ENCODE peak calls at places on chromosomes 2 and 18, in ten cellular contexts. V, P, F, I, W, M, X, L, O and C are unnamed samples.

GRCh38 chr2:161097157-161097556 is 63.1 kb upstream of the TANK start:
- DNase-seq in V (no peak), P (no peak), F (no peak), I (no peak), W (no peak), M (no peak), X (no peak), L (no peak), O (no peak), C (no peak)

GRCh38 chr2:196086517-196087368 is 18.1 kb upstream of the DNAH7 start:
- DNase-seq in V (no peak), P (no peak), F (no peak), I (no peak), W (no peak), M (no peak), X (no peak), L (no peak), O (no peak), C (no peak)

GRCh38 chr18:79574938-79575525 is 104.6 kb upstream of the CTDP1 start:
- DNase-seq in V (no peak), P (no peak), F (no peak), I (no peak), W (peak), M (no peak), X (no peak), L (no peak), O (no peak), C (no peak)

GRCh38 chr2:206783718-206784117 is 18.3 kb downstream of the FASTKD2 start:
- DNase-seq in V (no peak), P (no peak), F (no peak), I (no peak), W (no peak), M (no peak), X (no peak), L (no peak), O (no peak), C (no peak)

GRCh38 chr2:212032536-212033219 is 505.9 kb downstream of the ERBB4 start:
- DNase-seq in V (peak), P (no peak), F (no peak), I (no peak), W (no peak), M (no peak), X (no peak), L (no peak), O (no peak), C (no peak)

GRCh38 chr2:119703526-119703925 is 24.5 kb downstream of the TMEM177 start:
- DNase-seq in V (no peak), P (no peak), F (no peak), I (no peak), W (peak), M (no peak), X (no peak), L (no peak), O (no peak), C (no peak)

GRCh38 chr2:60804473-60804872 is 48.4 kb downstream of the PAPOLG start:
- DNase-seq in V (no peak), P (no peak), F (no peak), I (no peak), W (no peak), M (no peak), X (no peak), L (no peak), O (no peak), C (no peak)

GRCh38 chr2:240391111-240392051 is 44.1 kb upstream of the GPC1 start:
- DNase-seq in V (no peak), P (no peak), F (no peak), I (no peak), W (peak), M (peak), X (no peak), L (no peak), O (no peak), C (no peak)

GRCh38 chr2:46499392-46499785 is 20.0 kb downstream of the TMEM247 start:
- DNase-seq in V (no peak), P (no peak), F (no peak), I (no peak), W (no peak), M (no peak), X (no peak), L (no peak), O (no peak), C (no peak)

GRCh38 chr2:129347486-129348217 is 631.8 kb upstream of the RAB6C start:
- DNase-seq in V (no peak), P (no peak), F (no peak), I (no peak), W (no peak), M (no peak), X (no peak), L (peak), O (no peak), C (no peak)

GRCh38 chr18:60145776-60146175 is 226.8 kb downstream of the MC4R start:
- DNase-seq in V (no peak), P (no peak), F (no peak), I (no peak), W (no peak), M (no peak), X (no peak), L (no peak), O (no peak), C (no peak)

GRCh38 chr2:196279496-196279895 is 108.1 kb upstream of the STK17B start:
- DNase-seq in V (peak), P (no peak), F (no peak), I (no peak), W (no peak), M (no peak), X (no peak), L (no peak), O (no peak), C (no peak)

GRCh38 chr2:182611009-182611408 is 105.0 kb upstream of the DNAJC10 start:
- DNase-seq in V (no peak), P (no peak), F (no peak), I (no peak), W (no peak), M (no peak), X (no peak), L (no peak), O (no peak), C (no peak)

GRCh38 chr18:10482985-10483949 is 28.8 kb downstream of the APCDD1 start:
- DNase-seq in V (no peak), P (no peak), F (no peak), I (no peak), W (no peak), M (peak), X (no peak), L (no peak), O (no peak), C (no peak)

GRCh38 chr2:98473995-98474780 is 29.5 kb downstream of the INPP4A start:
- DNase-seq in V (no peak), P (no peak), F (no peak), I (no peak), W (peak), M (peak), X (no peak), L (no peak), O (no peak), C (no peak)

GRCh38 chr2:49490710-49491109 is 336.4 kb upstream of the FSHR start:
- DNase-seq in V (no peak), P (no peak), F (peak), I (no peak), W (no peak), M (peak), X (no peak), L (peak), O (no peak), C (no peak)

GRCh38 chr2:69021727-69022126 is 8.7 kb downstream of the ANTXR1 start:
- DNase-seq in V (no peak), P (no peak), F (no peak), I (no peak), W (no peak), M (no peak), X (no peak), L (no peak), O (no peak), C (no peak)

GRCh38 chr2:105721991-105722511 is 22.7 kb upstream of the NCK2 start:
- DNase-seq in V (no peak), P (no peak), F (no peak), I (no peak), W (no peak), M (no peak), X (no peak), L (no peak), O (no peak), C (no peak)

GRCh38 chr18:79402977-79403722 is 7.4 kb downstream of the NFATC1 start:
- DNase-seq in V (no peak), P (peak), F (no peak), I (no peak), W (peak), M (peak), X (no peak), L (peak), O (no peak), C (peak)

GRCh38 chr2:20430461-20431302 is 16.2 kb upstream of the RHOB start:
- DNase-seq in V (no peak), P (no peak), F (no peak), I (no peak), W (peak), M (no peak), X (no peak), L (peak), O (no peak), C (no peak)

GRCh38 chr2:48233005-48233404 is 296.9 kb upstream of the STON1 start:
- DNase-seq in V (no peak), P (no peak), F (no peak), I (no peak), W (no peak), M (no peak), X (no peak), L (no peak), O (no peak), C (no peak)

GRCh38 chr18:25360301-25360899 is 8.4 kb upstream of the ZNF521 start:
- DNase-seq in V (no peak), P (no peak), F (no peak), I (no peak), W (no peak), M (no peak), X (no peak), L (no peak), O (no peak), C (no peak)

GRCh38 chr18:46061796-46062195 is 10.3 kb downstream of the PSTPIP2 start:
- DNase-seq in V (no peak), P (no peak), F (no peak), I (no peak), W (no peak), M (no peak), X (no peak), L (no peak), O (no peak), C (no peak)

GRCh38 chr2:132664096-132664495 is 5.9 kb downstream of the LYPD1 start:
- DNase-seq in V (peak), P (no peak), F (no peak), I (no peak), W (no peak), M (no peak), X (no peak), L (no peak), O (no peak), C (no peak)

GRCh38 chr18:77522031-77522675 is 272.5 kb downstream of the GALR1 start:
- DNase-seq in V (no peak), P (no peak), F (no peak), I (no peak), W (no peak), M (no peak), X (no peak), L (no peak), O (no peak), C (no peak)

GRCh38 chr2:218397502-218398436 is 1.9 kb upstream of the CTDSP1 start:
- DNase-seq in V (peak), P (no peak), F (peak), I (peak), W (peak), M (peak), X (no peak), L (peak), O (no peak), C (peak)

GRCh38 chr18:75884728-75885127 is 457.2 kb upstream of the SMIM21 start:
- DNase-seq in V (no peak), P (no peak), F (no peak), I (no peak), W (no peak), M (no peak), X (no peak), L (no peak), O (no peak), C (no peak)

GRCh38 chr2:127365211-127365643 is 22.5 kb downstream of the MAP3K2 start:
- DNase-seq in V (no peak), P (no peak), F (no peak), I (no peak), W (no peak), M (no peak), X (no peak), L (no peak), O (no peak), C (no peak)

GRCh38 chr2:228841877-228842276 is 429.2 kb downstream of the PID1 start:
- DNase-seq in V (no peak), P (no peak), F (peak), I (no peak), W (no peak), M (no peak), X (no peak), L (no peak), O (no peak), C (no peak)

GRCh38 chr2:29223851-29224692 is 108.9 kb downstream of the CLIP4 start:
- DNase-seq in V (peak), P (no peak), F (peak), I (no peak), W (peak), M (peak), X (no peak), L (no peak), O (no peak), C (no peak)